ENCODE peak calls at places on chromosomes 16 and 17, in four cellular contexts. H is neural crest cell, W is left ventricle myocardium superior, K is Calu3. X is an unnamed sample.

GRCh38 chr17:49315974-49316570 is 46.0 kb downstream of the ZNF652 start:
- DNase-seq in H (no peak), W (no peak), K (no peak), X (no peak)

GRCh38 chr17:78766225-78766624 is 15.8 kb downstream of the CYTH1 start:
- DNase-seq in H (no peak), W (no peak), K (no peak), X (no peak)

GRCh38 chr17:27559996-27560481 is 70.9 kb upstream of the LGALS9 start:
- DNase-seq in H (no peak), W (peak), K (peak), X (no peak)

GRCh38 chr16:86277236-86277635 is 233.1 kb upstream of the FOXF1 start:
- DNase-seq in H (no peak), W (no peak), K (no peak), X (no peak)

GRCh38 chr16:88687254-88687576 is 908 bp upstream of the SNAI3 start:
- DNase-seq in H (no peak), W (no peak), K (no peak), X (no peak)

GRCh38 chr16:86901483-86901882 is 323.1 kb downstream of the FOXL1 start:
- DNase-seq in H (no peak), W (no peak), K (no peak), X (no peak)

GRCh38 chr16:57571098-57571497 is 28.7 kb downstream of the ADGRG5 start:
- DNase-seq in H (no peak), W (no peak), K (no peak), X (peak)

GRCh38 chr17:17401271-17401781 is 75.5 kb upstream of the MED9 start:
- DNase-seq in H (no peak), W (no peak), K (peak), X (no peak)

GRCh38 chr16:6611535-6611934 is 721.1 kb upstream of the RBFOX1 start:
- DNase-seq in H (no peak), W (no peak), K (no peak), X (no peak)

GRCh38 chr17:67995568-67996191 is 589 bp downstream of the C17orf58 start:
- DNase-seq in H (no peak), W (peak), K (no peak), X (no peak)

GRCh38 chr17:15121426-15121825 is 143.7 kb downstream of the PMP22 start:
- DNase-seq in H (no peak), W (no peak), K (no peak), X (no peak)

GRCh38 chr17:39863918-39864746 is at the start of gene IKZF3:
- DNase-seq in H (peak), W (peak), K (peak), X (no peak)

GRCh38 chr16:83136419-83136818 is 509.6 kb downstream of the CDH13 start:
- DNase-seq in H (no peak), W (no peak), K (no peak), X (no peak)

GRCh38 chr16:66358231-66358630 is 8.3 kb upstream of the CDH5 start:
- DNase-seq in H (no peak), W (no peak), K (no peak), X (no peak)

X was measured in osteocyte.